ENCODE peak calls at places on chromosome 20, in eight cellular contexts. Q is NCI-H510A treated with DMSO at 0.1 percent for 48 hours; T is stimulated activated effector memory CD8-positive, alpha-beta T cell treated with anti-CD3 and anti-CD28 coated beads, Interleukin-12 subunit alpha, Interleukin-12 subunit beta, amount 100 ng/mL, for 72 hours; U is activated naive CD4-positive, alpha-beta T cell; G is caudate nucleus; I is OCI-M1; B is AG10803; R is lower leg skin. O is an unnamed sample.

GRCh38 chr20:45792513-45793118 is 862 bp downstream of the DNTTIP1 start:
- DNase-seq in B (no peak), U (no peak), Q (no peak), R (no peak), T (no peak), I (no peak), G (no peak), O (no peak)

GRCh38 chr20:18056174-18057105 is 1.3 kb downstream of the OVOL2 start:
- DNase-seq in U (no peak), G (no peak), R (no peak), Q (peak; percentile 59), I (no peak), B (no peak), T (no peak), O (peak; percentile 41)

GRCh38 chr20:9458075-9458818 is 56.1 kb upstream of the LAMP5 start:
- DNase-seq in R (no peak), G (no peak), T (no peak), I (peak; percentile 20), B (peak; percentile 51), U (no peak), Q (no peak), O (peak; percentile 48)

GRCh38 chr20:24958506-24959385 is 9.7 kb downstream of the CST7 start:
- DNase-seq in T (no peak), B (no peak), Q (no peak), R (no peak), G (no peak), U (no peak), I (no peak), O (no peak)

GRCh38 chr20:45465492-45466266 is 3.9 kb upstream of the WFDC2 start:
- DNase-seq in B (no peak), Q (no peak), I (peak; percentile 66), R (no peak), T (no peak), U (no peak), G (no peak), O (no peak)

GRCh38 chr20:44003609-44004008 is 89.0 kb downstream of the TOX2 start:
- DNase-seq in G (no peak), B (no peak), Q (no peak), I (no peak), T (no peak), U (no peak), R (no peak), O (no peak)

GRCh38 chr20:41889125-41889870 is 271.1 kb upstream of the CHD6 start:
- DNase-seq in I (peak; percentile 12), B (no peak), R (no peak), G (no peak), Q (peak; percentile 2), T (no peak), U (no peak), O (peak; percentile 74)

GRCh38 chr20:35007891-35008290 is 52.2 kb downstream of the MYH7B start:
- DNase-seq in T (no peak), B (no peak), U (no peak), G (no peak), R (no peak), I (no peak), Q (no peak), O (no peak)

GRCh38 chr20:438581-439469 is 23.5 kb downstream of the TBC1D20 start:
- DNase-seq in R (no peak), T (peak; percentile 74), U (peak; percentile 28), I (peak; percentile 90), Q (no peak), B (no peak), G (no peak), O (no peak)

GRCh38 chr20:18144541-18145099 is 7.0 kb downstream of the KAT14 start:
- DNase-seq in R (no peak), G (no peak), U (no peak), B (no peak), I (no peak), T (no peak), Q (no peak), O (no peak)

GRCh38 chr20:62287129-62287528 is 15.7 kb upstream of the ADRM1 start:
- DNase-seq in Q (no peak), U (no peak), G (no peak), R (no peak), I (no peak), B (no peak), T (no peak), O (no peak)

GRCh38 chr20:5600982-5601381 is 149.2 kb upstream of the SHLD1 start:
- DNase-seq in T (no peak), I (no peak), B (no peak), R (no peak), G (no peak), U (no peak), Q (no peak), O (no peak)

GRCh38 chr20:4563534-4563933 is 158.2 kb upstream of the PRND start:
- DNase-seq in I (peak; percentile 46), B (peak; percentile 75), U (no peak), R (no peak), T (no peak), G (no peak), Q (no peak), O (no peak)

GRCh38 chr20:20480689-20481088 is 112.8 kb downstream of the INSM1 start:
- DNase-seq in G (no peak), B (peak; percentile 60), U (no peak), I (peak; percentile 14), R (no peak), Q (no peak), T (no peak), O (peak; percentile 68)

GRCh38 chr20:53291548-53291947 is 302.1 kb downstream of the ZNF217 start:
- DNase-seq in U (no peak), I (peak; percentile 49), R (no peak), T (no peak), Q (no peak), G (no peak), B (no peak), O (peak; percentile 75)

GRCh38 chr20:32960849-32961731 is 43.1 kb downstream of the SUN5 start:
- DNase-seq in I (no peak), U (no peak), Q (no peak), B (no peak), G (no peak), T (peak; percentile 41), R (peak; percentile 9), O (no peak)

GRCh38 chr20:49165611-49166010 is 22.5 kb downstream of the STAU1 start:
- DNase-seq in U (no peak), Q (no peak), G (no peak), R (no peak), T (no peak), I (no peak), B (no peak), O (no peak)

GRCh38 chr20:51715873-51716215 is 52.3 kb downstream of the ATP9A start:
- DNase-seq in B (no peak), I (no peak), U (no peak), Q (no peak), T (no peak), R (no peak), G (no peak), O (no peak)

GRCh38 chr20:2692036-2692885 is at the start of gene EBF4:
- DNase-seq in T (no peak), I (no peak), B (no peak), R (no peak), U (no peak), Q (peak; percentile 63), G (peak; percentile 18), O (peak; percentile 43)

GRCh38 chr20:63008541-63009043 is 1.8 kb upstream of the BHLHE23 start:
- DNase-seq in T (no peak), U (no peak), B (no peak), G (no peak), Q (no peak), R (no peak), I (no peak), O (no peak)

GRCh38 chr20:21564127-21564773 is 50.4 kb upstream of the NKX2-2 start:
- DNase-seq in R (no peak), G (no peak), Q (no peak), T (no peak), U (no peak), B (no peak), I (no peak), O (no peak)

GRCh38 chr20:3312940-3313656 is 74.1 kb upstream of the SLC4A11 start:
- DNase-seq in B (peak; percentile 84), I (peak; percentile 73), G (no peak), R (peak; percentile 50), Q (no peak), U (no peak), T (no peak), O (peak; percentile 63)

GRCh38 chr20:18057106-18057993 is at the start of gene OVOL2:
- DNase-seq in B (no peak), R (peak; percentile 72), G (no peak), T (no peak), I (no peak), U (no peak), Q (peak; percentile 91), O (no peak)

GRCh38 chr20:924639-925038 is 8.5 kb upstream of the ANGPT4 start:
- DNase-seq in T (no peak), G (no peak), U (no peak), B (no peak), Q (no peak), I (peak; percentile 14), R (no peak), O (no peak)

GRCh38 chr20:12318043-12318442 is 400.4 kb downstream of the BTBD3 start:
- DNase-seq in R (no peak), Q (no peak), B (no peak), I (no peak), T (no peak), G (no peak), U (no peak), O (no peak)

GRCh38 chr20:1900321-1900791 is 5.1 kb downstream of the SIRPA start:
- DNase-seq in Q (no peak), B (peak; percentile 76), T (no peak), U (no peak), I (peak; percentile 86), R (no peak), G (no peak), O (peak; percentile 84)

GRCh38 chr20:47992021-47992467 is 206.8 kb upstream of the SULF2 start:
- DNase-seq in R (no peak), I (no peak), B (no peak), Q (no peak), U (no peak), G (no peak), T (no peak), O (no peak)